ENCODE peak calls at places on chromosome 5, in five cellular contexts. U is ACHN, W is NCI-H1048, E is mesothelial cell of epicardium, N is right cardiac atrium. T is an unnamed sample.

GRCh38 chr5:41334758-41335157 is 121.4 kb upstream of the C6 start:
- DNase-seq in U (no peak), W (no peak), E (no peak), N (peak), T (peak)

GRCh38 chr5:59724482-59725392 is 168.8 kb downstream of the PDE4D start:
- DNase-seq in U (peak), W (no peak), E (no peak), N (no peak), T (no peak)

GRCh38 chr5:82327961-82328360 is 49.8 kb upstream of the RPS23 start:
- DNase-seq in U (no peak), W (no peak), E (no peak), N (no peak), T (no peak)

GRCh38 chr5:170861855-170862766 is at the start of gene RANBP17:
- DNase-seq in U (peak), W (peak), E (peak), N (peak), T (peak)

GRCh38 chr5:140795259-140795641 is 598 bp downstream of the PCDHA2 start:
- DNase-seq in U (no peak), W (no peak), E (no peak), N (no peak), T (no peak)

GRCh38 chr5:174418809-174419522 is 305.4 kb upstream of the MSX2 start:
- DNase-seq in U (no peak), W (no peak), E (no peak), N (no peak), T (no peak)

GRCh38 chr5:161676109-161676508 is 9.4 kb upstream of the GABRA6 start:
- DNase-seq in U (peak), W (no peak), E (no peak), N (no peak), T (no peak)

GRCh38 chr5:35773936-35774335 is 82.8 kb upstream of the IL7R start:
- DNase-seq in U (no peak), W (no peak), E (no peak), N (no peak), T (no peak)

GRCh38 chr5:96961053-96961452 is 25.2 kb downstream of the LNPEP start:
- DNase-seq in U (no peak), W (no peak), E (no peak), N (no peak), T (no peak)

GRCh38 chr5:181052928-181053759 is 13.1 kb downstream of the BTNL9 start:
- DNase-seq in U (no peak), W (no peak), E (no peak), N (no peak), T (no peak)

GRCh38 chr5:173963867-173964429 is 25.0 kb upstream of the C5orf47 start:
- DNase-seq in U (no peak), W (no peak), E (no peak), N (no peak), T (no peak)

T was measured in H1.